ENCODE peak calls at places on chromosome 20, in five cellular contexts. I, H, K, D and T are unnamed samples.

GRCh38 chr20:38184098-38184497 is 19.0 kb upstream of the TGM2 start:
- DNase-seq in I (no peak), H (no peak), K (no peak), D (no peak), T (no peak)

GRCh38 chr20:4406627-4407026 is 315.1 kb upstream of the PRND start:
- DNase-seq in I (no peak), H (no peak), K (no peak), D (no peak), T (peak; percentile 93)

GRCh38 chr20:19986419-19986818 is 30.7 kb upstream of the NAA20 start:
- DNase-seq in I (no peak), H (no peak), K (no peak), D (no peak), T (no peak)

GRCh38 chr20:54099894-54100293 is 29.5 kb upstream of the BCAS1 start:
- DNase-seq in I (no peak), H (no peak), K (no peak), D (no peak), T (no peak)

GRCh38 chr20:41534842-41535241 is 83.3 kb downstream of the CHD6 start:
- DNase-seq in I (no peak), H (no peak), K (no peak), D (no peak), T (no peak)

GRCh38 chr20:12762725-12763124 is 246.0 kb upstream of the SPTLC3 start:
- DNase-seq in I (peak; percentile 43), H (no peak), K (no peak), D (no peak), T (no peak)

GRCh38 chr20:7627734-7628663 is 312.3 kb downstream of the HAO1 start:
- DNase-seq in I (no peak), H (no peak), K (no peak), D (no peak), T (no peak)

GRCh38 chr20:58075980-58076749 is 152.3 kb downstream of the ANKRD60 start:
- DNase-seq in I (no peak), H (no peak), K (peak; percentile 89), D (no peak), T (no peak)

GRCh38 chr20:62614961-62615680 is 27.2 kb upstream of the SLCO4A1 start:
- DNase-seq in I (no peak), H (no peak), K (no peak), D (no peak), T (no peak)

GRCh38 chr20:20465259-20465658 is 97.4 kb downstream of the INSM1 start:
- DNase-seq in I (peak; percentile 59), H (no peak), K (no peak), D (no peak), T (no peak)

GRCh38 chr20:59087829-59088433 is 45.3 kb upstream of the PRELID3B start:
- DNase-seq in I (peak; percentile 83), H (peak; percentile 91), K (no peak), D (peak; percentile 31), T (peak; percentile 75)

GRCh38 chr20:20711413-20711812 is 1.0 kb downstream of the RALGAPA2 start:
- DNase-seq in I (no peak), H (peak; percentile 25), K (peak; percentile 26), D (peak; percentile 76), T (no peak)

GRCh38 chr20:11323821-11324220 is 593.9 kb upstream of the BTBD3 start:
- DNase-seq in I (no peak), H (no peak), K (no peak), D (no peak), T (no peak)

GRCh38 chr20:4299250-4299649 is 283.9 kb upstream of the RNF24 start:
- DNase-seq in I (no peak), H (no peak), K (no peak), D (no peak), T (no peak)

GRCh38 chr20:3673551-3674070 is 8.2 kb downstream of the ADAM33 start:
- DNase-seq in I (no peak), H (no peak), K (no peak), D (no peak), T (no peak)

GRCh38 chr20:63791497-63792156 is 39.4 kb downstream of the ZBTB46 start:
- DNase-seq in I (no peak), H (no peak), K (no peak), D (no peak), T (no peak)

GRCh38 chr20:57882451-57883161 is 172.8 kb upstream of the PMEPA1 start:
- DNase-seq in I (no peak), H (no peak), K (no peak), D (no peak), T (no peak)

GRCh38 chr20:17825251-17825691 is 125.5 kb downstream of the BANF2 start:
- DNase-seq in I (no peak), H (no peak), K (no peak), D (no peak), T (no peak)

GRCh38 chr20:36441027-36441414 is 100.3 kb upstream of the MYL9 start:
- DNase-seq in I (no peak), H (no peak), K (no peak), D (no peak), T (no peak)

GRCh38 chr20:45904583-45905504 is 7.1 kb downstream of the PLTP start:
- DNase-seq in I (no peak), H (no peak), K (no peak), D (no peak), T (no peak)

GRCh38 chr20:19274412-19275015 is 62.1 kb downstream of the SLC24A3 start:
- DNase-seq in I (no peak), H (no peak), K (no peak), D (no peak), T (no peak)

GRCh38 chr20:64110411-64111068 is 3.2 kb upstream of the NPBWR2 start:
- DNase-seq in I (no peak), H (no peak), K (no peak), D (no peak), T (no peak)

GRCh38 chr20:54268941-54269340 is 61.1 kb downstream of the PFDN4 start:
- DNase-seq in I (no peak), H (no peak), K (no peak), D (no peak), T (no peak)

GRCh38 chr20:43824279-43824678 is 90.4 kb upstream of the TOX2 start:
- DNase-seq in I (no peak), H (no peak), K (peak; percentile 55), D (no peak), T (no peak)

GRCh38 chr20:4886771-4887527 is 114.4 kb downstream of the SLC23A2 start:
- DNase-seq in I (no peak), H (no peak), K (no peak), D (no peak), T (no peak)

GRCh38 chr20:4720121-4720976 is 1.4 kb upstream of the PRND start:
- DNase-seq in I (peak; percentile 83), H (peak; percentile 77), K (peak; percentile 93), D (peak; percentile 26), T (peak; percentile 89)

GRCh38 chr20:63102720-63103375 is 96.1 kb upstream of the BHLHE23 start:
- DNase-seq in I (no peak), H (peak; percentile 81), K (no peak), D (no peak), T (no peak)

GRCh38 chr20:23132930-23133559 is 46.9 kb upstream of the CD93 start:
- DNase-seq in I (no peak), H (no peak), K (no peak), D (no peak), T (no peak)

GRCh38 chr20:9551808-9552550 is 37.6 kb downstream of the LAMP5 start:
- DNase-seq in I (no peak), H (no peak), K (no peak), D (no peak), T (peak; percentile 21)